ENCODE peak calls at places on chromosomes 6 and 20, in six cellular contexts. P, E, A, Q, W and H are unnamed samples.

GRCh38 chr20:23640018-23640872 is 2.5 kb upstream of the CST3 start:
- ATAC-seq in A (no peak), W (no peak), Q (peak), E (no peak), P (no peak), H (no peak)

GRCh38 chr6:139485742-139486475 is 111.5 kb upstream of the CITED2 start:
- ATAC-seq in A (peak), W (no peak), Q (peak), E (no peak), P (no peak), H (no peak)

GRCh38 chr6:39083111-39083702 is 31.8 kb downstream of the SAYSD1 start:
- ATAC-seq in W (no peak), E (no peak), Q (no peak), A (no peak), P (peak), H (no peak)

GRCh38 chr20:584375-585301 is 25.5 kb downstream of the TCF15 start:
- ATAC-seq in Q (peak), P (peak), A (peak), E (no peak), W (no peak), H (no peak)

GRCh38 chr6:158607411-158608170 is 37.0 kb downstream of the DYNLT1 start:
- ATAC-seq in E (no peak), P (no peak), W (no peak), A (no peak), Q (no peak), H (no peak)

GRCh38 chr6:36735110-36735971 is 37.7 kb downstream of the RAB44 start:
- ATAC-seq in P (peak), W (peak), A (peak), Q (peak), E (peak), H (peak)

GRCh38 chr6:136647363-136647763 is 97.1 kb upstream of the MAP7 start:
- ATAC-seq in Q (no peak), E (no peak), P (peak), W (peak), A (peak), H (peak)

GRCh38 chr6:162621246-162621645 is 106.3 kb downstream of the PRKN start:
- ATAC-seq in E (no peak), W (no peak), A (no peak), Q (peak), P (peak), H (no peak)

GRCh38 chr6:3881722-3882421 is 32.7 kb downstream of the FAM50B start:
- ATAC-seq in P (no peak), E (no peak), W (no peak), Q (no peak), A (no peak), H (no peak)

GRCh38 chr20:32906200-32906599 is 47.5 kb downstream of the EFCAB8 start:
- ATAC-seq in P (no peak), E (no peak), Q (no peak), W (no peak), A (peak), H (no peak)

GRCh38 chr6:93294879-93295278 is 124.5 kb downstream of the EPHA7 start:
- ATAC-seq in E (no peak), A (no peak), Q (no peak), W (no peak), P (no peak), H (no peak)

GRCh38 chr20:49045440-49046086 is 549 bp upstream of the CSE1L start:
- ATAC-seq in Q (peak), E (peak), W (peak), P (no peak), A (no peak), H (no peak)

GRCh38 chr20:44642203-44643153 is 9.0 kb downstream of the ADA start:
- ATAC-seq in E (peak), A (peak), W (peak), P (peak), Q (peak), H (peak)

GRCh38 chr6:77324851-77325250 is 138.4 kb downstream of the HTR1B start:
- ATAC-seq in E (no peak), W (peak), A (no peak), Q (no peak), P (no peak), H (peak)

GRCh38 chr6:137282253-137282652 is 63.1 kb upstream of the IFNGR1 start:
- ATAC-seq in W (peak), Q (no peak), A (no peak), E (no peak), P (no peak), H (peak)

GRCh38 chr6:151485616-151486015 is 8.2 kb upstream of the CCDC170 start:
- ATAC-seq in E (no peak), P (no peak), A (no peak), Q (no peak), W (no peak), H (no peak)

GRCh38 chr6:6697620-6698019 is 109.1 kb downstream of the LY86 start:
- ATAC-seq in A (no peak), W (no peak), E (no peak), Q (no peak), P (no peak), H (no peak)

GRCh38 chr20:31816221-31816620 is 2.9 kb upstream of the MYLK2 start:
- ATAC-seq in A (no peak), P (no peak), E (no peak), W (no peak), Q (no peak), H (no peak)

GRCh38 chr6:83904395-83904794 is 44.9 kb downstream of the CYB5R4 start:
- ATAC-seq in P (no peak), W (no peak), A (no peak), Q (no peak), E (no peak), H (no peak)

GRCh38 chr20:30593572-30593971 is 663.9 kb upstream of the DEFB115 start:
- ATAC-seq in P (no peak), E (no peak), A (peak), W (no peak), Q (no peak), H (no peak)

GRCh38 chr20:36301359-36302119 is 4.6 kb upstream of the DLGAP4 start:
- ATAC-seq in A (no peak), P (no peak), W (no peak), Q (no peak), E (no peak), H (no peak)

GRCh38 chr6:80433010-80433665 is 326.7 kb downstream of the BCKDHB start:
- ATAC-seq in W (no peak), A (no peak), P (no peak), Q (peak), E (no peak), H (no peak)

GRCh38 chr6:14798996-14799588 is 446.8 kb upstream of the JARID2 start:
- ATAC-seq in Q (no peak), E (no peak), W (no peak), P (no peak), A (no peak), H (no peak)

GRCh38 chr6:38248500-38249234 is 391.1 kb downstream of the BTBD9 start:
- ATAC-seq in W (no peak), A (no peak), Q (no peak), P (no peak), E (no peak), H (no peak)

GRCh38 chr20:34891166-34892062 is 15.0 kb downstream of the ACSS2 start:
- ATAC-seq in A (no peak), Q (no peak), W (peak), P (peak), E (no peak), H (no peak)

GRCh38 chr6:92777146-92777740 is 642.1 kb downstream of the EPHA7 start:
- ATAC-seq in A (no peak), Q (peak), E (no peak), W (no peak), P (peak), H (no peak)

GRCh38 chr6:81307640-81308214 is 444.8 kb downstream of the TENT5A start:
- ATAC-seq in E (no peak), W (no peak), Q (no peak), A (no peak), P (no peak), H (no peak)

GRCh38 chr6:148915889-148916288 is 169.1 kb downstream of the UST start:
- ATAC-seq in Q (no peak), P (no peak), E (no peak), A (no peak), W (no peak), H (no peak)

GRCh38 chr6:166626177-166627038 is 643 bp downstream of the RPS6KA2 start:
- ATAC-seq in P (no peak), E (peak), Q (no peak), W (no peak), A (no peak), H (peak)

GRCh38 chr6:166625356-166625755 is 1.7 kb downstream of the RPS6KA2 start:
- ATAC-seq in W (no peak), Q (no peak), A (no peak), E (no peak), P (no peak), H (no peak)

GRCh38 chr6:166627875-166628849 is 1.1 kb upstream of the RPS6KA2 start:
- ATAC-seq in E (peak), W (peak), P (peak), Q (peak), A (peak), H (peak)

GRCh38 chr6:166629628-166630027 is 2.6 kb upstream of the RPS6KA2 start:
- ATAC-seq in P (no peak), W (no peak), E (no peak), Q (no peak), A (no peak), H (no peak)

DNA sequence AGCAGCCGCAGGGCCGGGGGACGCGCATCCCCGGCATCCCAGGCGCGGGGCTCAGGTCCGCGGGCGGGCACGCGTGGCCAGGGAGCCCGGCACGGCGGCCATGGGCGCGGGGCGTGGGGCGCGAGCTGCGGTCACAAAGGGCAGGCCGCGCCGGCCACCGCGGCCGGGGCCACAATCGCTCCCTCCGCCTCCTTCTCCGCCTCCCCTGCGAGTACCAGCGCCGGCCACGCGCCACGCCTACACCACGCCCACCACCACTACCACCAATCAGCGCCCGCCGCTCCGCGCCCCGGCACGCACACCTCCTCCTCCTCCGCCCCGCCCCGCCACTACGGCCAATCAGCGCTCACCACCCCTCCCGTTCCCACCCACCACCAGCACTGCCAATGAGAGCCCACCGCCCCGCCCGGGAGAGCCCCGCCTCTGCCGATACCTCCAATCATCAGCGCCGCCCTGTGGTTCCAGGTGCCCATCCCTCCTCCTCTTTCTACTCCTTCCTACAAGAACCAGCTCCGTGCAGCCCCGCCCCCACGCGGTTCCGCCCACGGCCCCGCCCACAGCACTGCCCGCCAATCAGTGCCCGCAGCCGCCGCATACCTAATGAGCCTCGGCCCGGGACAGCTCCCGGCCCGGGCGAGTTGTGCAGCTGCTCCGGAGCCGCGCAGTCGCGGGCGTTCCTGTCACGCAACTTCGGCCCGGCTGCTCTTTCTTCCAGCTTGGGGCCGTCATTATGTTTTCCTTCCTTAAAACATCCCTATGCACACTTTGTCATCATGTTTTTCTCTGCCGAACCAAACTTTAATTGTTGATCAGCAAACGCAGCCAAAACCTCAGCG is at the start of gene RPS6KA2:
- ATAC-seq in E (peak), Q (peak), W (peak), P (peak), A (peak), H (peak)
- TF ChIP-seq EP300 in E (no peak), Q (no peak), W (peak), P (no peak), A (no peak), H (no peak)

DNA sequence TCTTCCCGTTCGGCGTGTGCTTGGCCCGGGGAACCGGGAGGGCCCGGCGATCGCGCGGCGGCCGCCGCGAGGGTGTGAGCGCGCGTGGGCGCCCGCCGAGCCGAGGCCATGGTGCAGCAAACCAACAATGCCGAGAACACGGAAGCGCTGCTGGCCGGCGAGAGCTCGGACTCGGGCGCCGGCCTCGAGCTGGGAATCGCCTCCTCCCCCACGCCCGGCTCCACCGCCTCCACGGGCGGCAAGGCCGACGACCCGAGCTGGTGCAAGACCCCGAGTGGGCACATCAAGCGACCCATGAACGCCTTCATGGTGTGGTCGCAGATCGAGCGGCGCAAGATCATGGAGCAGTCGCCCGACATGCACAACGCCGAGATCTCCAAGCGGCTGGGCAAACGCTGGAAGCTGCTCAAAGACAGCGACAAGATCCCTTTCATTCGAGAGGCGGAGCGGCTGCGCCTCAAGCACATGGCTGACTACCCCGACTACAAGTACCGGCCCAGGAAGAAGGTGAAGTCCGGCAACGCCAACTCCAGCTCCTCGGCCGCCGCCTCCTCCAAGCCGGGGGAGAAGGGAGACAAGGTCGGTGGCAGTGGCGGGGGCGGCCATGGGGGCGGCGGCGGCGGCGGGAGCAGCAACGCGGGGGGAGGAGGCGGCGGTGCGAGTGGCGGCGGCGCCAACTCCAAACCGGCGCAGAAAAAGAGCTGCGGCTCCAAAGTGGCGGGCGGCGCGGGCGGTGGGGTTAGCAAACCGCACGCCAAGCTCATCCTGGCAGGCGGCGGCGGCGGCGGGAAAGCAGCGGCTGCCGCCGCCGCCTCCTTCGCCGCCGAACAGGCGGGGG is 1.1 kb downstream of the SOX4 start:
- ATAC-seq in P (peak), A (peak), Q (peak), W (peak), E (peak), H (peak)
- TF ChIP-seq POLR2A in P (peak), A (no peak), Q (no peak), W (no peak), E (peak), H (no peak)

GRCh38 chr6:19839237-19839546 is 2.0 kb downstream of the ID4 start:
- ATAC-seq in W (no peak), P (no peak), A (no peak), E (no peak), Q (no peak), H (no peak)
- H3K4me3 ChIP-seq in W (peak), P (no peak), A (no peak), E (peak), Q (peak), H (peak)

GRCh38 chr6:31901953-31902643 is at the start of gene ZBTB12:
- ATAC-seq in E (peak), A (peak), Q (peak), P (peak), W (peak), H (peak)
- TF ChIP-seq EP300 in E (no peak), A (no peak), Q (no peak), P (no peak), W (no peak), H (no peak)